ENCODE peak calls at places on chromosomes 11 and 22, in six cellular contexts. P is erythroblast, X is K562, J is lower leg skin, D is transverse colon, A is ovary. S is an unnamed sample.

GRCh38 chr11:62024975-62025374 is 57.5 kb upstream of the FTH1 start:
- DNase-seq in P (peak), X (no peak), J (no peak), D (no peak), A (no peak), S (no peak)

GRCh38 chr22:29116397-29117123 is 43.7 kb downstream of the KREMEN1 start:
- DNase-seq in P (no peak), X (no peak), J (no peak), D (no peak), A (no peak), S (no peak)

GRCh38 chr22:50027639-50028537 is 15.3 kb upstream of the IL17REL start:
- DNase-seq in P (peak), X (no peak), J (peak), D (peak), A (no peak), S (no peak)

GRCh38 chr11:123407124-123407995 is 22.7 kb upstream of the GRAMD1B start:
- DNase-seq in P (peak), X (peak), J (no peak), D (peak), A (peak), S (peak)

GRCh38 chr11:131888230-131888826 is 517.9 kb downstream of the NTM start:
- DNase-seq in P (no peak), X (no peak), J (no peak), D (no peak), A (no peak), S (no peak)

GRCh38 chr11:72869845-72870244 is 55.6 kb downstream of the ATG16L2 start:
- DNase-seq in P (no peak), X (no peak), J (no peak), D (no peak), A (no peak), S (no peak)

GRCh38 chr11:60756307-60757032 is at the start of gene MS4A15:
- DNase-seq in P (peak), X (peak), J (peak), D (no peak), A (no peak), S (peak)

GRCh38 chr11:2772544-2773031 is 72.8 kb upstream of the KCNQ1OT1 start:
- DNase-seq in P (no peak), X (no peak), J (peak), D (peak), A (no peak), S (peak)

GRCh38 chr22:24465566-24465965 is 29.6 kb upstream of the UPB1 start:
- DNase-seq in P (no peak), X (peak), J (no peak), D (no peak), A (no peak), S (no peak)

GRCh38 chr22:28435271-28435825 is 244.3 kb downstream of the TTC28 start:
- DNase-seq in P (no peak), X (no peak), J (peak), D (peak), A (no peak), S (no peak)

GRCh38 chr22:42862045-42862734 is 5.1 kb upstream of the ARFGAP3 start:
- DNase-seq in P (no peak), X (no peak), J (no peak), D (no peak), A (no peak), S (no peak)

DNA sequence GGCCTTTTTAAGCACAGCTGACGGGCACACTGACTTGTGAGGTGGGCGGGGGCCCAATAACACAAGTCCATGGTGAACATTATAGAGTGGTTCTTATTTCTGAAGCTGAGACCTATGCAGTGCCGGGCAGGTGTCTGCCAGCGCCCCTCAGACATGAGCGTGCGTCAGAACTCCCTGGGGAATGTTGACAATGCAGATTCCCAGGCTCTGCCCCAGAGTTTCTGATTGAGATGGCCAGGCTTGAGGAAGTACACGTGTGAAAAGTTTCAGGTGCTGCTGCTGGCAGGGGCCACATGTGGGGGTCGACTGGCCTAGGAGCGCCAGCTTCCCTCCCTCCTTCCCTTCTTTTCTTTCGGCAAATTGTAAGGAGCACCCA is 46.2 kb downstream of the TPCN2 start:
- DNase-seq in P (no peak), X (no peak), J (no peak), D (no peak), A (no peak), S (no peak)
- TF ChIP-seq POLR2A in P (no peak), X (no peak), J (no peak), D (no peak), A (no peak), S (no peak)

GRCh38 chr22:44023404-44024287 is 456 bp upstream of the PARVB start:
- DNase-seq in P (peak), X (peak), J (no peak), D (peak), A (peak), S (no peak)
- TF ChIP-seq POLR2A in P (peak), X (peak), J (no peak), D (peak), A (peak), S (no peak)

GRCh38 chr11:117098269-117099231 is at the start of gene SIK3:
- DNase-seq in P (peak), X (peak), J (peak), D (peak), A (peak), S (peak)
- TF ChIP-seq POLR2A in P (no peak), X (peak), J (no peak), D (peak), A (peak), S (peak)

GRCh38 chr11:64799256-64799924 is 3.6 kb downstream of the MAP4K2 start:
- DNase-seq in P (no peak), X (no peak), J (no peak), D (no peak), A (no peak), S (no peak)
- TF ChIP-seq POLR2A in P (no peak), X (no peak), J (no peak), D (no peak), A (no peak), S (no peak)

DNA sequence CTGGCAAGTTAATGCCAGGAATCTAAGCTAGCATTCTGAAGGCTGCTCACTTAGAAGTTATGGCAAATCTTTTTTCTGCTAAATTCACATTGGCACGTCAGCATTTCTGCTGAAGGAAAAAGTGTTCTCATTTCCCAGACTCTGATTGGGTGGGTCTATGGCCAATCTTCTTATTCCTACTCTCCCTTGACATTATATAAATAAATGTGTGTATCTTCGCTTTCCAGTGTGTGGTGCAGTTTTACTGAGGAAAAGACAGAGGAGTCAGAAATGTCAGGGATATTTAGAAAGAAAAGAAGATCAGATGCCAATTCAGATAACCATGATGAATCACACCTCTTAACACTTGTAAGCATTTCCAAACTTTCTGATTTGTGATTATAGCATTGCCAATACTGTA is 3.2 kb upstream of the BDNF start:
- DNase-seq in P (no peak), X (no peak), J (no peak), D (no peak), A (no peak), S (no peak)
- TF ChIP-seq POLR2A in P (no peak), X (no peak), J (no peak), D (no peak), A (no peak), S (no peak)

GRCh38 chr11:11491014-11491413 is 130.8 kb downstream of the GALNT18 start:
- DNase-seq in P (no peak), X (no peak), J (no peak), D (no peak), A (no peak), S (no peak)
- TF ChIP-seq POLR2A in P (no peak), X (no peak), J (no peak), D (no peak), A (no peak), S (no peak)